ENCODE peak calls at places on chromosome 15, in six cellular contexts. O, J, Z, C, H and S are unnamed samples.

GRCh38 chr15:22951031-22951380 is 29.2 kb downstream of the CYFIP1 start:
- DNase-seq in O (no peak), J (no peak), C (no peak), H (no peak), Z (no peak), S (no peak)

GRCh38 chr15:74414603-74415338 is 19.0 kb downstream of the SEMA7A start:
- DNase-seq in Z (no peak), J (no peak), O (no peak), C (no peak), H (no peak), S (no peak)

GRCh38 chr15:92205255-92205739 is 188.4 kb upstream of the ST8SIA2 start:
- DNase-seq in J (no peak), C (no peak), Z (no peak), O (peak), H (no peak), S (no peak)

GRCh38 chr15:32733276-32733675 is 15.5 kb downstream of the GREM1 start:
- DNase-seq in J (no peak), C (no peak), O (peak), Z (no peak), H (no peak), S (no peak)

GRCh38 chr15:31313223-31313622 is 13.4 kb upstream of the KLF13 start:
- DNase-seq in Z (no peak), O (no peak), C (no peak), J (no peak), H (no peak), S (no peak)

GRCh38 chr15:87805117-87805820 is 451.3 kb downstream of the NTRK3 start:
- DNase-seq in O (no peak), J (no peak), C (no peak), Z (no peak), H (no peak), S (no peak)

GRCh38 chr15:70492240-70493177 is 270.8 kb downstream of the UACA start:
- DNase-seq in H (no peak), O (peak), C (peak), J (peak), Z (peak), S (peak)

GRCh38 chr15:70491183-70491621 is 272.2 kb downstream of the UACA start:
- DNase-seq in H (no peak), J (peak), C (no peak), Z (no peak), O (peak), S (no peak)

GRCh38 chr15:73344051-73344450 is 24.7 kb downstream of the HCN4 start:
- DNase-seq in J (no peak), O (peak), C (no peak), H (no peak), Z (no peak), S (no peak)

DNA sequence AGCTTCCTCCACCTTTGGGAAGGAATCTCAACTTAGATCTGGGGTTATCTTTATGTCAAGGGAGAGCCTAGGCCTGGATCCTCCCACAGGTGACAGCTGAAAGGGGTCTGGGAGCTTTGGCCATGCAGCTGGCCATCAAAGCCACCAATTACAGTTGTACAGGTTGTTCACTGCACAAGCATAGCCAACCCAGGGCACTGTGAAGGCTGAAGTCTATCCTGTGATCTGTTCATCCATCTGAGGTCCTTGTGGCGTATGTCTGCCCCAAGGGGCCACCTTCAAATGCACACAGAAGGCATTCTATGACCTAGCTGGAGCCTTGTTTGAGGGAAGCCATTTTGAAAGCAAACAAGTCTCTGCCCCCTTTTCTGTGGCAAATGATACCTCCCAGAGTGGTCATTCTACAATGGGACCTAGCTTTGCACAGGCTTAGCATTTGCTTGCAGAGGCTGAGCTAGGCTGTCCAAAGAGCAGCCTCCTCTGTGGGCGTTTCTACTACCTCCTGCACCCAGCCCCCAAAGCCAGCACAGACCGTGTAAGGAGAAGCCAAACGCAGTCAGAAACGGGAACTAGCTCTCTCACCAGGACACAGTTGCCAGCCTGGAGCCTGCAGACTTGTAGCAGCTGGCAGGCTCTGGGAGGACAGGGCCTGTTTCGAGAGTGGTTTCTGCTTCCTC is 157.4 kb upstream of the SMAD3 start:
- DNase-seq in H (no peak), O (peak), J (no peak), Z (no peak), C (no peak), S (no peak)
- H3K27ac ChIP-seq in H (no peak), O (no peak), J (no peak), Z (no peak), C (no peak), S (peak)

DNA sequence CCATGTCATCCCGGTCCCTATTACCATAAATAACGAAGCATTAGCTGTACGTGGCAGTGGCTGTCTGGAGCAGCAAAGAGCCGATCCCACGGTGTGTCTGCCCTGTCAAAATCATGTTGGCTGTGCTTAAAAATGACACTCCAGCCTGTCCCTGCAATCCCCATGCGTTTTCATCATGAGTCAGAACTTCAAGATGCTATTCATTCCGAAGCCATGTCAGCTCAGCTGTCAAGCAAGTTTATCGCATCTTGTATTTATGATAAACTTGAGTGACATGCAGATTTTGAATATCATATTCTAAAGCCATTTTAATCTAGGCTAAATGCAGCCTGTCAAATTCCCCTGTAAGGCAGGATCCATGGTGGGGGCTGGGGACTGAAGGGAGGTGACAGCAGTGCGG is 152.4 kb downstream of the TJP1 start:
- DNase-seq in J (no peak), O (peak), Z (no peak), H (no peak), C (peak), S (no peak)
- H3K9ac ChIP-seq in J (no peak), O (no peak), Z (no peak), H (no peak), C (peak), S (no peak)

GRCh38 chr15:89690276-89691218 is at the start of the genes PEX11A and WDR93:
- DNase-seq in O (peak), Z (peak), C (peak), H (peak), J (no peak), S (no peak)
- TF ChIP-seq EZH2 in O (no peak), Z (no peak), C (no peak), H (no peak), J (no peak), S (no peak)

DNA sequence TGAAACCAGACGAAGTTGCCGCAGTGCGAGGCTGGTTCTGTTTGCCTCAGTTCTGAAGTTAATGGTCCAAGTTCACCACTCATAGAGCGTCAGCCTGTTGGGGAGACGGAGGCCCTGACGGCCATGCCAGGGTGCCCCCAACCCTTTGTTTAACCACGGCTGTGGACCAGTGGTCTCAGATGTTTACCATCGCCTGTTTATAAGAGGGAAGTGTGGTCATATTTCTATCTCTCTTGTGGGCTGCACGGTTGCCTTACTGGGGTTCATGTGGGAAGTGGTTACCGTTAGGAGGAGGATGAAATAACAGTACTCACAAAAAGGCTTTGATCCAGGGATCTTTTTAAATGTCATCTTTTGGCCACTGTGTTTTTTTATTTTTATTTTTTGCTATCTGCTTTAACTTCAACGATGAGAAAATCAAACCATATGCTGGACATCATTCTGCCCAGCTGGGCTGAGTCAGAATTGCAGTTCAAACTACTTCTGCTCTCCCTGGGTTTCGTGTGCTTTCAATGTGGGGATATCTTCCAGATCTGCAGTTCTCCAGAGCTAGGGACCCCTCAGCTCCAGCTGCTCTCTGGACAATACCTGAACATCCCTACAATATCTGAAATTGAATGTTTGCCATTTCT is 17.8 kb downstream of the SMAD3 start:
- DNase-seq in Z (no peak), O (no peak), C (no peak), J (no peak), H (no peak), S (no peak)
- H3K27ac ChIP-seq in Z (no peak), O (peak), C (no peak), J (no peak), H (no peak), S (peak)

GRCh38 chr15:82916161-82916952 is 36.2 kb downstream of the HOMER2 start:
- DNase-seq in J (no peak), C (no peak), O (no peak), Z (no peak), H (no peak), S (no peak)

GRCh38 chr15:82918607-82919230 is 33.8 kb downstream of the HOMER2 start:
- DNase-seq in H (no peak), Z (no peak), J (no peak), O (no peak), C (no peak), S (no peak)

GRCh38 chr15:82918162-82918561 is 34.4 kb downstream of the HOMER2 start:
- DNase-seq in O (no peak), Z (no peak), H (no peak), C (no peak), J (no peak), S (no peak)

GRCh38 chr15:82919231-82919886 is 33.2 kb downstream of the HOMER2 start:
- DNase-seq in O (no peak), H (no peak), C (peak), Z (no peak), J (no peak), S (no peak)

GRCh38 chr15:82917252-82917651 is 35.3 kb downstream of the HOMER2 start:
- DNase-seq in O (no peak), J (no peak), Z (no peak), H (no peak), C (no peak), S (no peak)
- H3K9ac ChIP-seq in O (no peak), J (no peak), Z (no peak), H (no peak), C (no peak), S (no peak)

DNA sequence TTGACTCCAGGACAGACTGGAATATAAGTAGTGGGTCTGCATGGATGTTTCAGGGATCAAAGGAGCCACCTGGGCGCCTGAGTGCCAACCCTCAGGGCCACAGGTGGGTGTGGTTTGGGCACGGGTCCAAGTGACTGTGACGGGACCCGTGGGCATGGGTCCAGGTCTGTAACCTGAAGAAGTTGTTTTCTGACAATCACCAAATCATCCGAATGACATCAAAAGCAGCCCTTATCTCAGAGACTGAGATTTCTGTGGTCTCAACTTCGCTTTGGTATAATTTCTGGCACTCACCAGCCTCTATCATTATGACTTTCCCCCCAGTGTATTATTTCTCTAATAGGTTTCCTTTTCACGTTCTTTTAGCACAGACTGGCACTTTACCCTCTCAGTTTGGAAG is 24.4 kb downstream of the RLBP1 start:
- DNase-seq in O (no peak), H (no peak), Z (no peak), C (peak), J (no peak), S (no peak)
- TF ChIP-seq EZH2 in O (no peak), H (no peak), Z (no peak), C (no peak), J (no peak), S (no peak)

GRCh38 chr15:80830677-80831076 is 51.5 kb downstream of the CEMIP start:
- DNase-seq in Z (no peak), O (no peak), J (no peak), C (no peak), H (no peak), S (no peak)

GRCh38 chr15:80832676-80833075 is 53.5 kb downstream of the CEMIP start:
- DNase-seq in Z (no peak), O (no peak), H (no peak), C (no peak), J (no peak), S (no peak)

GRCh38 chr15:80831606-80832224 is 52.5 kb downstream of the CEMIP start:
- DNase-seq in O (no peak), C (no peak), H (no peak), Z (no peak), J (no peak), S (no peak)

GRCh38 chr15:80828796-80829195 is 49.6 kb downstream of the CEMIP start:
- DNase-seq in J (no peak), H (no peak), Z (no peak), C (no peak), O (no peak), S (no peak)

DNA sequence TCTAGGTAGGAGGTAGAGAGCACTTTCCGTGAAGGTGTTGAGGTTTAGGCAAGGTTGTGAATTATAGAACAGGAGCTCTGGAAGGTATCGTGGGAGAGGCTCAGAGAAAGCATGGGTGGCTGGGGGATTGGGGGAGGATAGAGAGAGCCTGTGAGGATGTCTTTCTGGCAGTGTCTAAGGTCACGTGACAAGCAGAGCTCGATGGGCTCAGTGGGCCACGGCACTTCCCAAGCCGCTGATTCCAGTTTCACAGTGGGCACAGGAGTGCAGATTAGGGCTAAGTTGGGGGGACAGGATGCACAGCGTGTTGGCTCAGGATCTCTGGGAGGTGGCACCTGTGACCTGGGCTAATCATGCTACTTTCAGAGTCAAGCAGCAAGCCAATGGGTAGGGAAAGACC is 52.0 kb downstream of the CEMIP start:
- DNase-seq in C (no peak), H (no peak), O (no peak), Z (no peak), J (no peak), S (no peak)
- H3K27ac ChIP-seq in C (no peak), H (no peak), O (no peak), Z (no peak), J (no peak), S (no peak)